ENCODE peak calls at places on chromosome X, in eight cellular contexts. Z, G, A, C, W, U, P and N are unnamed samples.

GRCh38 chrX:73267206-73267605 is 52.6 kb upstream of the NAP1L2 start:
- DNase-seq in Z (no peak), G (no peak), U (no peak), P (no peak), W (no peak), C (no peak), A (no peak), N (no peak)

GRCh38 chrX:107714196-107714811 is 61.3 kb downstream of the TSC22D3 start:
- DNase-seq in C (peak), G (peak), P (no peak), A (no peak), U (peak), Z (no peak), W (no peak), N (no peak)

GRCh38 chrX:54786972-54787371 is 11.1 kb downstream of the ITIH6 start:
- DNase-seq in G (no peak), Z (no peak), P (peak), C (no peak), A (no peak), U (no peak), W (no peak), N (no peak)

GRCh38 chrX:43664258-43664657 is 8.2 kb downstream of the MAOA start:
- DNase-seq in W (no peak), C (no peak), G (no peak), P (no peak), U (no peak), A (no peak), Z (no peak), N (no peak)

GRCh38 chrX:31314921-31315320 is 243.1 kb upstream of the FTHL17 start:
- DNase-seq in P (no peak), U (peak), A (peak), C (no peak), G (no peak), Z (no peak), W (peak), N (no peak)

GRCh38 chrX:123959281-123960063 is 2.0 kb upstream of the STAG2 start:
- DNase-seq in A (peak), U (peak), W (peak), C (peak), P (peak), Z (peak), G (peak), N (peak)

GRCh38 chrX:71637253-71637618 is 18.9 kb upstream of the CXCR3 start:
- DNase-seq in Z (no peak), G (no peak), W (no peak), A (no peak), C (no peak), U (no peak), P (no peak), N (no peak)

GRCh38 chrX:98028691-98029090 is 1145.0 kb downstream of the RPA4 start:
- DNase-seq in G (no peak), U (no peak), Z (no peak), P (no peak), W (no peak), C (no peak), A (no peak), N (no peak)

GRCh38 chrX:49166914-49167739 is 4.6 kb downstream of the MAGIX start:
- DNase-seq in A (peak), C (peak), W (peak), U (peak), P (peak), Z (peak), G (peak), N (peak)

DNA sequence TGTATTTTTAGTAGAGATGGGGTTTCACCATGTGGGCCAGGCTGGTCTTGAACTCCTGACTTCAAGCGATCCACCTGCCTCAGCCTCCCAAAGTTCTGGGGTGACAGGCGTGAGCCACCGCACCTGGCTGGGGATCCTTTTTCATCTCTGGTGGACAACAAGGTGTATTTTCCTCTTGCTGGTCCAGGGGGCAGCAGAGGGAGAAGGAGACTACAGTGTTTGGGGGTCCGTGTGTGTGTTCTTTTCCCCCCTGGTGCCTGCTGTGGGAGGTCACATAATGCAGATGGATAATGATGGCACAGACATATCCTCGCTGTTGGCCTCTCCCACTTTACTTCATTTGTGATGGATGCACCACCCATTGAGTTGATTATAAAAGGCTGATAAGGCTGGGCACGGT is 39.0 kb upstream of the CD99 start:
- DNase-seq in A (no peak), U (no peak), P (no peak), G (no peak), Z (no peak), C (no peak), W (no peak), N (no peak)
- TF ChIP-seq CTCF in A (peak), U (peak), P (no peak), G (no peak), Z (no peak), C (no peak), W (no peak), N (no peak)

DNA sequence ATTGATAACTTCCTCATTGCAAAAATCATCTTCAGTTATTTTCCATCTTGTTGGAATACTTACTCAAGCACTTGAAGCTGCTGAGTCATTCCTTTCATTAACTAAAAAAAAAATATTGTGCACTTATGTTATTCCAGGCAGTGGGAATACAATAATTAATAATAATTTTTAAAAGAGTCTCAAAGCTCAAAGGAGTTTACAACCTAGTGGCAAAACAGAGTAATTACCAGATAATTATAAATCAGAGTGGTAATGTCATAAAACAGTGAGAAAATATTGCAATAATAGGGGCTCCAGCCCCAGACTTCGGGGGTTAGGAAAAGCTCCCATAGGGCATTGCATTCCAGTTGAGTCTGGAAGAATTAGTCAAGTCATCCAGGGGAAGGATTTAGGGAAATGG is 79.6 kb downstream of the DDX53 start:
- DNase-seq in G (no peak), U (no peak), Z (no peak), C (no peak), A (no peak), P (no peak), W (no peak), N (no peak)
- TF ChIP-seq CTCF in G (no peak), U (no peak), Z (no peak), C (no peak), A (no peak), P (no peak), W (no peak), N (no peak)

DNA sequence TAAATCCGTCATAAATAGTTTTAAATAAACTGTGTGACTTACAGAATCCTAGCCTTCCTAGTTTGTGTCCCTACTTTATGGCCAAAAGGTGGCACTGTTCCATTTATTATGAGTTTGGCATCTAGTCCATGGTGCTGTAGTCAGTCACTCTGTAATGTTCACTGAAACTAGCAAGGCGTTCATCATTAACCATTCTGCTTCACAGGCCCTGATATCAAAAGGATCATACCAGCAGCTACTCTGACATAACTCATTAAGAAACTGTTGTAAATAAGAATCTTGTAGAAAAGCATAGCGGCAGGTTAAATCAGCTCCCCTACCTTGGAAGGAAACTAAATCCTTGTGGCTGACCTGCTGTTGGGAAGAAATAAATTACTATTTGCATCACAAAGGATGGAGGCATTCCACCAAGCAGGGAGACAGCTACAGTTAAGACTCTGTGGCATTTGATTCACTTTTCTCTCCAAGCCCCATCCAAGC is 919.6 kb upstream of the DIAPH2 start:
- DNase-seq in C (no peak), Z (no peak), A (no peak), P (no peak), G (no peak), U (peak), W (peak), N (no peak)
- TF ChIP-seq CTCF in C (no peak), Z (peak), A (peak), P (peak), G (peak), U (peak), W (no peak), N (no peak)

GRCh38 chrX:153778684-153779101 is 2.1 kb upstream of the SRPK3 start:
- DNase-seq in Z (no peak), G (no peak), C (no peak), P (no peak), W (no peak), A (peak), U (no peak), N (no peak)
- TF ChIP-seq CTCF in Z (no peak), G (no peak), C (no peak), P (no peak), W (no peak), A (no peak), U (no peak), N (no peak)

DNA sequence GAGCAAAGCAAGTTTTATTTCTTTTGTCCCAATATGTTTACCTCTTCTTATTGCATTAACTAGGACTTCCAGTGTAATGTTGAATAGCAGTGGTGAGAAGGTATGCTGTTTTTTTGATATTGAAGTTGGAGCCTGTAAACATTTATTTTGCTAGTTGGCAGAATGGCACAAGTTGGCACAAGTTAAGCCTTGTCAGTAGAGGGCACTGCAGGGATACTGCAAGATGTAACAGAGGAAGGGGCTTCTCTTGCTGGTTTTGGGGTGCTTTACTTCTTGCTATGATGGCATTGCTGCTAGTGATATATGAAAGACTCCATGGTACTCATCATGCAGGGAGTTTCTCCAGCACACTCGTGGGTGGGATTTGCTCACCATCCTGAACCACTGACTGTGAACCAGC is 327.3 kb upstream of the ARX start:
- DNase-seq in Z (no peak), P (no peak), C (no peak), U (no peak), W (no peak), A (no peak), G (no peak), N (no peak)
- TF ChIP-seq CTCF in Z (no peak), P (no peak), C (no peak), U (no peak), W (no peak), A (no peak), G (no peak), N (no peak)